ENCODE peak calls at places on chromosomes 3 and 15, in six cellular contexts. One of them, this sample, is unnamed.

GRCh38 chr3:46979958-46980497 is 562 bp downstream of the NBEAL2 start:
- DNase-seq in lower lobe of right lung: peak; percentile 70
- DNase-seq in spleen: peak; percentile 92
- DNase-seq in neural progenitor cell: no peak
- DNase-seq in tibial nerve: no peak
- DNase-seq in CD8-positive, alpha-beta memory T cell: no peak
- DNase-seq in this sample: peak; percentile 61

GRCh38 chr3:32138545-32139104 is 32.2 kb downstream of the GPD1L start:
- DNase-seq in CD8-positive, alpha-beta memory T cell: no peak
- DNase-seq in spleen: no peak
- DNase-seq in neural progenitor cell: no peak
- DNase-seq in lower lobe of right lung: no peak
- DNase-seq in tibial nerve: no peak
- DNase-seq in this sample: no peak

GRCh38 chr3:196193738-196194541 is 17.3 kb downstream of the ZDHHC19 start:
- DNase-seq in lower lobe of right lung: peak; percentile 82
- DNase-seq in CD8-positive, alpha-beta memory T cell: no peak
- DNase-seq in spleen: peak; percentile 86
- DNase-seq in neural progenitor cell: no peak
- DNase-seq in tibial nerve: no peak
- DNase-seq in this sample: peak; percentile 33

GRCh38 chr3:157089455-157090221 is 70.3 kb downstream of the CCNL1 start:
- DNase-seq in lower lobe of right lung: peak; percentile 52
- DNase-seq in neural progenitor cell: no peak
- DNase-seq in tibial nerve: no peak
- DNase-seq in CD8-positive, alpha-beta memory T cell: peak; percentile 43
- DNase-seq in spleen: no peak
- DNase-seq in this sample: no peak

GRCh38 chr15:101533371-101534140 is 44.0 kb upstream of the PCSK6 start:
- DNase-seq in tibial nerve: no peak
- DNase-seq in lower lobe of right lung: no peak
- DNase-seq in spleen: no peak
- DNase-seq in CD8-positive, alpha-beta memory T cell: no peak
- DNase-seq in neural progenitor cell: no peak
- DNase-seq in this sample: no peak

GRCh38 chr3:18712713-18713575 is 287.8 kb upstream of the SATB1 start:
- DNase-seq in spleen: no peak
- DNase-seq in lower lobe of right lung: no peak
- DNase-seq in neural progenitor cell: no peak
- DNase-seq in CD8-positive, alpha-beta memory T cell: no peak
- DNase-seq in tibial nerve: no peak
- DNase-seq in this sample: no peak

GRCh38 chr15:40317580-40317979 is 5.9 kb upstream of the INAFM2 start:
- DNase-seq in lower lobe of right lung: no peak
- DNase-seq in neural progenitor cell: no peak
- DNase-seq in CD8-positive, alpha-beta memory T cell: no peak
- DNase-seq in spleen: no peak
- DNase-seq in tibial nerve: no peak
- DNase-seq in this sample: no peak

GRCh38 chr3:67335813-67336212 is 318.6 kb downstream of the SUCLG2 start:
- DNase-seq in lower lobe of right lung: no peak
- DNase-seq in tibial nerve: no peak
- DNase-seq in CD8-positive, alpha-beta memory T cell: no peak
- DNase-seq in spleen: no peak
- DNase-seq in neural progenitor cell: no peak
- DNase-seq in this sample: no peak

GRCh38 chr3:25424238-25425013 is 3.6 kb upstream of the RARB start:
- DNase-seq in neural progenitor cell: no peak
- DNase-seq in spleen: no peak
- DNase-seq in tibial nerve: no peak
- DNase-seq in CD8-positive, alpha-beta memory T cell: no peak
- DNase-seq in lower lobe of right lung: no peak
- DNase-seq in this sample: no peak

GRCh38 chr15:74529911-74530310 is 11.1 kb upstream of the ARID3B start:
- DNase-seq in CD8-positive, alpha-beta memory T cell: no peak
- DNase-seq in lower lobe of right lung: no peak
- DNase-seq in neural progenitor cell: no peak
- DNase-seq in spleen: no peak
- DNase-seq in tibial nerve: no peak
- DNase-seq in this sample: no peak

GRCh38 chr3:142028174-142028833 is 121.0 kb downstream of the TFDP2 start:
- DNase-seq in neural progenitor cell: peak; percentile 83
- DNase-seq in tibial nerve: no peak
- DNase-seq in spleen: no peak
- DNase-seq in lower lobe of right lung: no peak
- DNase-seq in CD8-positive, alpha-beta memory T cell: no peak
- DNase-seq in this sample: peak; percentile 56

GRCh38 chr3:187066228-187066995 is 72.9 kb downstream of the RPL39L start:
- DNase-seq in tibial nerve: no peak
- DNase-seq in CD8-positive, alpha-beta memory T cell: peak; percentile 19
- DNase-seq in spleen: no peak
- DNase-seq in neural progenitor cell: peak; percentile 61
- DNase-seq in lower lobe of right lung: no peak
- DNase-seq in this sample: peak; percentile 84

GRCh38 chr3:183180105-183180763 is 17.7 kb upstream of the LAMP3 start:
- DNase-seq in CD8-positive, alpha-beta memory T cell: no peak
- DNase-seq in spleen: no peak
- DNase-seq in lower lobe of right lung: no peak
- DNase-seq in tibial nerve: no peak
- DNase-seq in neural progenitor cell: peak; percentile 47
- DNase-seq in this sample: peak; percentile 66

GRCh38 chr3:38118421-38119247 is 18.3 kb downstream of the ACAA1 start:
- DNase-seq in spleen: peak; percentile 37
- DNase-seq in neural progenitor cell: no peak
- DNase-seq in tibial nerve: no peak
- DNase-seq in CD8-positive, alpha-beta memory T cell: no peak
- DNase-seq in lower lobe of right lung: no peak
- DNase-seq in this sample: peak; percentile 17

GRCh38 chr3:37945803-37946530 is 44.6 kb upstream of the VILL start:
- DNase-seq in tibial nerve: no peak
- DNase-seq in neural progenitor cell: no peak
- DNase-seq in spleen: no peak
- DNase-seq in CD8-positive, alpha-beta memory T cell: no peak
- DNase-seq in lower lobe of right lung: no peak
- DNase-seq in this sample: no peak

GRCh38 chr3:42836545-42837123 is 27.4 kb downstream of the ACKR2 start:
- DNase-seq in spleen: no peak
- DNase-seq in CD8-positive, alpha-beta memory T cell: no peak
- DNase-seq in lower lobe of right lung: no peak
- DNase-seq in neural progenitor cell: no peak
- DNase-seq in tibial nerve: no peak
- DNase-seq in this sample: no peak

GRCh38 chr3:48514431-48515227 is 10.7 kb upstream of the SHISA5 start:
- DNase-seq in neural progenitor cell: no peak
- DNase-seq in spleen: peak; percentile 24
- DNase-seq in CD8-positive, alpha-beta memory T cell: no peak
- DNase-seq in lower lobe of right lung: peak; percentile 6
- DNase-seq in tibial nerve: no peak
- DNase-seq in this sample: no peak

GRCh38 chr3:187025656-187026320 is 95.5 kb downstream of the ST6GAL1 start:
- DNase-seq in lower lobe of right lung: no peak
- DNase-seq in spleen: no peak
- DNase-seq in CD8-positive, alpha-beta memory T cell: no peak
- DNase-seq in neural progenitor cell: no peak
- DNase-seq in tibial nerve: no peak
- DNase-seq in this sample: no peak

GRCh38 chr3:33277193-33277882 is at the start of gene FBXL2:
- DNase-seq in neural progenitor cell: peak; percentile 96
- DNase-seq in CD8-positive, alpha-beta memory T cell: no peak
- DNase-seq in tibial nerve: peak; percentile 26
- DNase-seq in lower lobe of right lung: peak; percentile 81
- DNase-seq in spleen: peak; percentile 76
- DNase-seq in this sample: peak; percentile 97

GRCh38 chr15:39730552-39730951 is 52.1 kb downstream of the FSIP1 start:
- DNase-seq in CD8-positive, alpha-beta memory T cell: no peak
- DNase-seq in spleen: no peak
- DNase-seq in lower lobe of right lung: no peak
- DNase-seq in tibial nerve: no peak
- DNase-seq in neural progenitor cell: no peak
- DNase-seq in this sample: no peak

GRCh38 chr15:85880501-85881190 is 85.9 kb upstream of the KLHL25 start:
- DNase-seq in lower lobe of right lung: no peak
- DNase-seq in neural progenitor cell: no peak
- DNase-seq in tibial nerve: no peak
- DNase-seq in CD8-positive, alpha-beta memory T cell: no peak
- DNase-seq in spleen: no peak
- DNase-seq in this sample: no peak

GRCh38 chr3:63309780-63310179 is 31.7 kb downstream of the SYNPR start:
- DNase-seq in lower lobe of right lung: no peak
- DNase-seq in spleen: no peak
- DNase-seq in tibial nerve: no peak
- DNase-seq in neural progenitor cell: no peak
- DNase-seq in CD8-positive, alpha-beta memory T cell: no peak
- DNase-seq in this sample: no peak

GRCh38 chr3:45896956-45897355 is 10.6 kb downstream of the CCR9 start:
- DNase-seq in CD8-positive, alpha-beta memory T cell: no peak
- DNase-seq in lower lobe of right lung: no peak
- DNase-seq in tibial nerve: no peak
- DNase-seq in neural progenitor cell: no peak
- DNase-seq in spleen: no peak
- DNase-seq in this sample: no peak

GRCh38 chr3:47932431-47932830 is 83.8 kb downstream of the MAP4 start:
- DNase-seq in spleen: no peak
- DNase-seq in neural progenitor cell: no peak
- DNase-seq in CD8-positive, alpha-beta memory T cell: no peak
- DNase-seq in lower lobe of right lung: no peak
- DNase-seq in tibial nerve: no peak
- DNase-seq in this sample: no peak

GRCh38 chr15:29102911-29103824 is 166.5 kb downstream of the NSMCE3 start:
- DNase-seq in lower lobe of right lung: peak; percentile 49
- DNase-seq in neural progenitor cell: no peak
- DNase-seq in CD8-positive, alpha-beta memory T cell: peak; percentile 8
- DNase-seq in tibial nerve: no peak
- DNase-seq in spleen: peak; percentile 76
- DNase-seq in this sample: no peak
- H3K4me3 ChIP-seq in lower lobe of right lung: peak overlapping the region; percentile 35
- H3K4me3 ChIP-seq in neural progenitor cell: peak overlapping the region; percentile 27
- H3K4me3 ChIP-seq in CD8-positive, alpha-beta memory T cell: no peak overlapping the region
- H3K4me3 ChIP-seq in tibial nerve: peak overlapping the region; percentile 52
- H3K4me3 ChIP-seq in spleen: no peak overlapping the region
- H3K4me3 ChIP-seq in this sample: peak overlapping the region; percentile 44

DNA sequence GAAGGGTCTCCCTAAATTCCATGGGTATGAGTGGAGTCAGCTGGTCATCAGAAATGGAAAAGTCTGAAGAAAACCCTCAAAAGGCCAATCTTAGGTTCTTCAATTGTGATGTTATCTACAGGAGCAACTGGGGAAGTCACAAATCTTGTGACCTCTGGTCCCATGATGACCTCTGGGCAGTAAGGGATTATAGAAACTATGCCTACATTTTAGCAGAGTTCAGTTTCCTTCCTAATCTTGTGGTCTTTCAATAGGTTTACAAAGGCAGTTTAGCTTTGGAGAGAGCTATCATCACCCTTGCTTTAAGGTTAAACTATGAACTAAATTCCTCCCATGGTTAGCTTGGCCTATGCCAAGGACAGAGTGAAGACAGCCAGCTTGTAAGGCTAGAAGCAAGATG is 225.1 kb downstream of the DPH6 start:
- DNase-seq in tibial nerve: no peak
- DNase-seq in CD8-positive, alpha-beta memory T cell: no peak
- DNase-seq in spleen: no peak
- DNase-seq in neural progenitor cell: no peak
- DNase-seq in lower lobe of right lung: no peak
- DNase-seq in this sample: no peak
- H3K27me3 ChIP-seq in tibial nerve: no peaks in the 10 kb centered on the region
- H3K27me3 ChIP-seq in CD8-positive, alpha-beta memory T cell: no peaks in the 10 kb centered on the region
- H3K27me3 ChIP-seq in spleen: no peaks in the 10 kb centered on the region
- H3K27me3 ChIP-seq in neural progenitor cell: no peaks in the 10 kb centered on the region
- H3K27me3 ChIP-seq in lower lobe of right lung: no peaks in the 10 kb centered on the region
- H3K27me3 ChIP-seq in this sample: no peaks in the 10 kb centered on the region

GRCh38 chr15:83144771-83145170 is 37.3 kb downstream of the TM6SF1 start:
- DNase-seq in neural progenitor cell: no peak
- DNase-seq in CD8-positive, alpha-beta memory T cell: no peak
- DNase-seq in lower lobe of right lung: no peak
- DNase-seq in spleen: no peak
- DNase-seq in tibial nerve: no peak
- DNase-seq in this sample: no peak
- H3K36me3 ChIP-seq in neural progenitor cell: peaks cover 21% of the 10 kb centered on the region
- H3K36me3 ChIP-seq in CD8-positive, alpha-beta memory T cell: no peaks in the 10 kb centered on the region
- H3K36me3 ChIP-seq in lower lobe of right lung: peaks cover 38% of the 10 kb centered on the region
- H3K36me3 ChIP-seq in spleen: peaks cover 35% of the 10 kb centered on the region
- H3K36me3 ChIP-seq in tibial nerve: no peaks in the 10 kb centered on the region
- H3K36me3 ChIP-seq in this sample: peaks cover 12% of the 10 kb centered on the region

GRCh38 chr3:181695661-181696491 is 15.8 kb upstream of the SOX2 start:
- DNase-seq in neural progenitor cell: peak; percentile 63
- DNase-seq in tibial nerve: no peak
- DNase-seq in CD8-positive, alpha-beta memory T cell: no peak
- DNase-seq in lower lobe of right lung: peak; percentile 51
- DNase-seq in spleen: no peak
- DNase-seq in this sample: peak; percentile 66

GRCh38 chr3:181693280-181693679 is 18.4 kb upstream of the SOX2 start:
- DNase-seq in CD8-positive, alpha-beta memory T cell: no peak
- DNase-seq in spleen: no peak
- DNase-seq in lower lobe of right lung: no peak
- DNase-seq in neural progenitor cell: no peak
- DNase-seq in tibial nerve: no peak
- DNase-seq in this sample: no peak

GRCh38 chr3:181692850-181693154 is 18.9 kb upstream of the SOX2 start:
- DNase-seq in CD8-positive, alpha-beta memory T cell: no peak
- DNase-seq in tibial nerve: no peak
- DNase-seq in neural progenitor cell: peak; percentile 78
- DNase-seq in spleen: no peak
- DNase-seq in lower lobe of right lung: no peak
- DNase-seq in this sample: no peak

GRCh38 chr3:181696641-181697230 is 15.0 kb upstream of the SOX2 start:
- DNase-seq in tibial nerve: no peak
- DNase-seq in spleen: no peak
- DNase-seq in lower lobe of right lung: no peak
- DNase-seq in neural progenitor cell: no peak
- DNase-seq in CD8-positive, alpha-beta memory T cell: no peak
- DNase-seq in this sample: no peak

DNA sequence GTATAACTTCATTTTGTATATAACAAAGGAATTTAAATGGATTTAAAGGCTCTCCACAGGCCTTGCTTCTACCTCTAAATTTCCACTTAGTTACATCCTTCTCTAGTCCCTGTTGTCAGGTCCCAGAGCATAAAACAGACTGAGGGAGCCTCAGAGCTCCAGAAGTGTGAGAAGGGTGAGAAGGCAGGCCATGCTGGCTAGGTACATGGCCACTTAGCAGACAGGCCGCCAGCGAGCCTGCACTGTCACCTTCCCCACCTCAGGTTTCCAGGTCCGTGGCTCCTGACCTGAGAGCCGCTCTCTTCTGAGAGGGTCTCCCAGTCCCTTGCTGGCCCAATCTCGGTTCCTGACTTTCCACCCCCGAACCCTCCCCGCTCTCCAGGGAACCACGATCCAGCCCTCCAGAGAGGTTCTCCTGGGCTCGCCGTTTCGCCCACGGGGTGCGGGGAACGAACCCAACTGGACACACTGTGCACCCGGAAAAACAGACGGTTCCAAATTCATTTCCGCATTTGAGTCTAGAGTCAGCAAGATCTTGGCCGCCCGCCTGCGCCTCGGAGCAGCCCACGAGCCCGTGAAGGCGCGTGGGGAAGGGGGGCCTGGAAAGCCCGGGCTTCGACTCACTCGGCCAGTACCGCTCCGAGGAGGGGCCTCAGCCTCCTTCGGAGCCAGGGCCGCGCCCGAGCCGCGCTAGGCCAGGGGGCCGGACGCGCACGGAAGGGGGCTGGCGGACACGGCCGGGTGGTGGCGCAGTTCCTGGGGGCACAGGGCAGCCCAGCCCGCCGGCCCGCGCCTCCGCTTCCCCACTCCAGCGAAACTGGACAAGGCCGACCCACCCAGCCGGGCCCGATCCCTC is 16.7 kb upstream of the SOX2 start:
- DNase-seq in neural progenitor cell: peak; percentile 83
- DNase-seq in spleen: peak; percentile 71
- DNase-seq in CD8-positive, alpha-beta memory T cell: no peak
- DNase-seq in lower lobe of right lung: peak; percentile 77
- DNase-seq in tibial nerve: peak; percentile 47
- DNase-seq in this sample: peak; percentile 92
- H3K4me3 ChIP-seq in neural progenitor cell: peak overlapping the region; percentile 24
- H3K4me3 ChIP-seq in spleen: peak overlapping the region; percentile 27
- H3K4me3 ChIP-seq in CD8-positive, alpha-beta memory T cell: no peak overlapping the region
- H3K4me3 ChIP-seq in lower lobe of right lung: peak overlapping the region; percentile 49
- H3K4me3 ChIP-seq in tibial nerve: peak overlapping the region; percentile 58
- H3K4me3 ChIP-seq in this sample: peak overlapping the region; percentile 57

This sample was measured in H7.